ENCODE peak calls at places on chromosomes 6 and 20, in ten cellular contexts. J, A, O, V, P, M, T, C, I and R are unnamed samples.

GRCh38 chr20:41226426-41226825 is 89.1 kb downstream of the PLCG1 start:
- DNase-seq in O (no peak), I (no peak), T (no peak), V (no peak), M (no peak), C (no peak), P (no peak), A (no peak), J (no peak), R (no peak)

GRCh38 chr6:35948725-35949124 is 27.8 kb upstream of the SRPK1 start:
- DNase-seq in V (no peak), T (no peak), M (peak), A (peak), J (no peak), P (no peak), I (no peak), C (no peak), O (no peak), R (no peak)

GRCh38 chr20:45963059-45964011 is 8.7 kb downstream of the ZNF335 start:
- DNase-seq in M (peak), A (peak), V (peak), J (peak), T (peak), C (no peak), P (no peak), O (no peak), I (peak), R (no peak)

GRCh38 chr6:144066745-144067484 is 28.5 kb downstream of the SF3B5 start:
- DNase-seq in M (no peak), C (no peak), J (no peak), A (no peak), T (no peak), P (no peak), V (no peak), O (no peak), I (no peak), R (no peak)

GRCh38 chr20:24654425-24654824 is 185.0 kb downstream of the SYNDIG1 start:
- DNase-seq in T (no peak), O (no peak), J (no peak), I (no peak), P (no peak), M (no peak), C (no peak), V (no peak), A (no peak), R (no peak)

GRCh38 chr20:32780749-32781402 is 18.7 kb downstream of the DNMT3B start:
- DNase-seq in O (no peak), A (no peak), M (no peak), P (no peak), J (no peak), C (no peak), I (no peak), T (no peak), V (no peak), R (no peak)

GRCh38 chr20:60224914-60225313 is 266.7 kb downstream of the CDH26 start:
- DNase-seq in C (no peak), P (no peak), A (peak), T (no peak), J (no peak), O (no peak), V (no peak), M (peak), I (peak), R (no peak)

GRCh38 chr6:95294047-95294446 is 283.3 kb upstream of the MANEA start:
- DNase-seq in M (no peak), V (no peak), J (no peak), T (no peak), O (no peak), P (no peak), A (no peak), C (no peak), I (no peak), R (no peak)

GRCh38 chr20:17381701-17382100 is 149.5 kb downstream of the BFSP1 start:
- DNase-seq in M (no peak), J (no peak), I (no peak), T (no peak), P (no peak), V (no peak), O (no peak), C (no peak), A (no peak), R (no peak)

GRCh38 chr6:14371530-14371929 is 254.0 kb downstream of the CD83 start:
- DNase-seq in T (no peak), C (no peak), I (no peak), A (no peak), M (no peak), P (no peak), O (no peak), V (no peak), J (no peak), R (no peak)

GRCh38 chr6:150452642-150453243 is 83.9 kb downstream of the IYD start:
- DNase-seq in M (no peak), V (peak), T (no peak), J (peak), O (peak), I (no peak), A (no peak), P (no peak), C (peak), R (no peak)

GRCh38 chr6:122122686-122123085 is 276.8 kb upstream of the HSF2 start:
- DNase-seq in M (no peak), I (no peak), T (no peak), O (no peak), V (no peak), J (no peak), P (no peak), C (no peak), A (no peak), R (no peak)

DNA sequence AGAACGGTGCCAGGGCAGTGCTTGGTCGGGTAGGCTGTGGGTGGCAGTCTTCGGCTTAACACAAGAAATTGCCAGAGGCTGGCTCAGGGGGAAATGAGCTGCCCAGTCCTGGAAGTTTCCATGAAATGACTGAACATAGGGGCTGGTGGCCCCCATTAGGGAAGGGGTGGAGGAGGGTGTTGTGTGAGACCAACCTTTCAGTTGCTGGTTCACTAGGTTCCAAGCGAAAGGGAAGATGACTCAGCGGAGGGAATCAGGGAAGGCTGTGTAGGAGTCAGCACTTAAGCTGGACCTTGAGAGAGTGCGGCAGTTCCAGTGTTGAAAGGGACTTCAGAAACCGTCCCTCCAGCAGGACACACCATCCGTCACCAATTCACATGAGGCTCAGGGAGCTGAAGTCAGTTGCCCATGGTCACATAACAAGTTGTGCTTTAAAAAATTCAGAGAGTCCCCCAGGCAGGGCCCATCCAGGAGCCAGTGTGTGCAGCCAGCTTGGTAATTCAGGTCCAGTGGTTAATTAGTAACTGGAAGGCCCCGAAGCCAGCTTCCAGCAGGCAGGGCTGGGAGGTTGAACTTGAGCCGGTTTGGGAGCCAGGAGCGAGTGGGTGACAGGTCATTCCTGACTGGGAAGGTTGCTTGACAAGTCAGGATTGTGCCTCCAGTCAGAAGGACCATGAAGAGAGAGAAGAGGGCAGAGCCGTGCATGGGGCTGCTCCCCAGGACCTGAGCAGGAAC is at the start of gene SGK2:
- DNase-seq in I (peak), A (peak), O (no peak), T (no peak), J (peak), C (no peak), V (no peak), P (peak), M (peak), R (no peak)
- TF ChIP-seq POLR2A in I (no peak), A (peak), O (no peak), T (no peak), J (no peak), C (no peak), V (no peak), P (no peak), M (peak), R (no peak)

GRCh38 chr6:39823187-39823815 is 31.1 kb downstream of the DAAM2 start:
- DNase-seq in C (peak), M (no peak), P (no peak), V (peak), I (no peak), A (no peak), J (peak), T (no peak), O (peak), R (peak)
- TF ChIP-seq POLR2A in C (no peak), M (no peak), P (no peak), V (no peak), I (no peak), A (no peak), J (no peak), T (no peak), O (no peak), R (peak)

GRCh38 chr6:18339599-18339998 is 47.6 kb upstream of the RNF144B start:
- DNase-seq in P (no peak), J (no peak), M (no peak), C (no peak), T (no peak), O (no peak), A (no peak), V (no peak), I (no peak), R (no peak)
- TF ChIP-seq POLR2A in P (no peak), J (no peak), M (no peak), C (no peak), T (no peak), O (no peak), A (no peak), V (no peak), I (no peak), R (no peak)

GRCh38 chr20:22577515-22578220 is 6.7 kb downstream of the FOXA2 start:
- DNase-seq in V (no peak), T (no peak), M (peak), O (no peak), P (peak), J (no peak), A (no peak), I (no peak), C (no peak), R (no peak)
- TF ChIP-seq POLR2A in V (no peak), T (no peak), M (peak), O (no peak), P (no peak), J (no peak), A (no peak), I (no peak), C (no peak), R (no peak)

GRCh38 chr20:33796907-33797544 is 14.1 kb upstream of the CHMP4B start:
- DNase-seq in T (no peak), C (no peak), I (no peak), A (peak), O (no peak), J (no peak), P (no peak), V (no peak), M (peak), R (no peak)

GRCh38 chr20:33793011-33793931 is 17.9 kb upstream of the CHMP4B start:
- DNase-seq in C (peak), O (peak), P (no peak), I (no peak), T (no peak), J (peak), M (peak), A (no peak), V (no peak), R (peak)

GRCh38 chr20:33798444-33798843 is 12.7 kb upstream of the CHMP4B start:
- DNase-seq in I (no peak), O (no peak), M (no peak), V (no peak), A (no peak), T (no peak), P (no peak), J (no peak), C (no peak), R (no peak)

GRCh38 chr20:33791959-33792597 is 19.1 kb upstream of the CHMP4B start:
- DNase-seq in J (peak), C (peak), I (peak), P (peak), M (peak), V (peak), A (peak), O (peak), T (no peak), R (peak)

DNA sequence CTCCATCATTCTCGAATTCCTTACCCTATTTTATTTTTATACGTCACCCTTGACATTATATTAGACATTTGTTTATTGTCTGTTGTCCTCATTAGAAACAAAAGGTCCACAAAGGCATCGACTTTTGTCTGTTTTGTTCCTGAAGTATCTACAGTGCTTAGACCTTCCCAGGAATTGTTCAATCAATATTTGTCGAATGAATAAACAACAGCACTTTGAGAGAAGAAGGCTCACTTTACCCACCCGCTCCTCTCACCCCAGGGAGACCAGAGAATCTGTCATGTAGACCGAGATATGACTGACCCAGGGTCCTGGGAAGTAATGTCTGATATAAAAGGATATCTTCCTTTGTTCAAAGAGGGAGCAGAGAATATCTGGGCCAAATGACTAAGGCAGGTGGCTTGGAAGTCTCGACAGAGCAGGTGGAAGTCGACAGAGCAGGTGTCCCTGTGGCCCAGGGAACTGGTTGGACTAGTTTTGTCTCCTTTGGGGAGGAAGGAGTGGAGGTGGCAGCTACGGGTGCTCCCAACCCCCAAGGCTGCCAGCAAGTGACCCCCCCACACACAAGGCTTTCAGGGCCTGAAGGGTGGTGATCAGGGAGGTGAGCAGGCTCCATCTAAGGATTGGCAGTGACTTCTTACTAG is 14.8 kb upstream of the CHMP4B start:
- DNase-seq in P (peak), O (no peak), C (no peak), J (no peak), M (no peak), I (no peak), T (peak), V (no peak), A (no peak), R (no peak)
- TF ChIP-seq POLR2A in P (no peak), O (no peak), C (no peak), J (no peak), M (no peak), I (no peak), T (no peak), V (no peak), A (no peak), R (no peak)

GRCh38 chr6:11207199-11207968 is 25.1 kb downstream of the NEDD9 start:
- DNase-seq in P (peak), J (no peak), C (peak), A (peak), O (peak), V (peak), M (peak), T (peak), I (no peak), R (peak)
- TF ChIP-seq POLR2A in P (no peak), J (no peak), C (no peak), A (no peak), O (no peak), V (no peak), M (no peak), T (no peak), I (no peak), R (no peak)

GRCh38 chr6:142301421-142302391 is at the start of gene ADGRG6:
- DNase-seq in J (peak), C (no peak), T (no peak), M (peak), V (no peak), O (peak), A (peak), I (peak), P (peak), R (no peak)
- TF ChIP-seq POLR2A in J (no peak), C (no peak), T (no peak), M (peak), V (no peak), O (no peak), A (peak), I (no peak), P (no peak), R (no peak)

GRCh38 chr20:54040528-54040927 is 29.9 kb downstream of the BCAS1 start:
- DNase-seq in M (no peak), T (no peak), A (no peak), C (no peak), P (no peak), O (no peak), V (no peak), I (no peak), J (no peak), R (no peak)
- TF ChIP-seq POLR2A in M (no peak), T (no peak), A (no peak), C (no peak), P (no peak), O (no peak), V (no peak), I (no peak), J (no peak), R (no peak)

GRCh38 chr6:116102856-116103255 is 2.2 kb downstream of the NT5DC1 start:
- DNase-seq in M (no peak), C (no peak), T (no peak), V (no peak), A (no peak), P (no peak), J (no peak), O (no peak), I (no peak), R (no peak)
- TF ChIP-seq POLR2A in M (no peak), C (no peak), T (no peak), V (no peak), A (no peak), P (no peak), J (no peak), O (no peak), I (no peak), R (no peak)